ENCODE peak calls at places on chromosomes 6 and 20, in eight cellular contexts. One of them, this sample, is unnamed.

GRCh38 chr6:168417660-168418059 is 23.3 kb upstream of the SMOC2 start:
- DNase-seq in IMR-90: no peak
- DNase-seq in uterus: peak; percentile 56
- DNase-seq in heart right ventricle: peak; percentile 59
- DNase-seq in A549: no peak
- DNase-seq in brain microvascular endothelial cell: no peak
- DNase-seq in cardiac muscle cell: no peak
- DNase-seq in HCT116: no peak
- DNase-seq in this sample: no peak

GRCh38 chr20:31835977-31836852 is 9.2 kb downstream of the FOXS1 start:
- DNase-seq in heart right ventricle: peak; percentile 86
- DNase-seq in IMR-90: peak; percentile 92
- DNase-seq in brain microvascular endothelial cell: peak; percentile 93
- DNase-seq in cardiac muscle cell: no peak
- DNase-seq in HCT116: peak; percentile 51
- DNase-seq in uterus: peak; percentile 79
- DNase-seq in A549: peak; percentile 72
- DNase-seq in this sample: peak; percentile 90

GRCh38 chr6:20866940-20867630 is 332.8 kb downstream of the CDKAL1 start:
- DNase-seq in HCT116: no peak
- DNase-seq in uterus: no peak
- DNase-seq in brain microvascular endothelial cell: no peak
- DNase-seq in A549: peak; percentile 13
- DNase-seq in heart right ventricle: no peak
- DNase-seq in cardiac muscle cell: no peak
- DNase-seq in IMR-90: peak; percentile 68
- DNase-seq in this sample: no peak

GRCh38 chr20:610130-611046 is at the start of gene TCF15:
- DNase-seq in uterus: no peak
- DNase-seq in A549: no peak
- DNase-seq in heart right ventricle: peak; percentile 67
- DNase-seq in IMR-90: no peak
- DNase-seq in cardiac muscle cell: peak; percentile 86
- DNase-seq in HCT116: no peak
- DNase-seq in brain microvascular endothelial cell: peak; percentile 4
- DNase-seq in this sample: peak; percentile 73

GRCh38 chr6:167445568-167445967 is 120.7 kb downstream of the TTLL2 start:
- DNase-seq in brain microvascular endothelial cell: no peak
- DNase-seq in uterus: no peak
- DNase-seq in A549: no peak
- DNase-seq in heart right ventricle: no peak
- DNase-seq in HCT116: no peak
- DNase-seq in cardiac muscle cell: no peak
- DNase-seq in IMR-90: no peak
- DNase-seq in this sample: no peak

GRCh38 chr6:167832497-167833395 is 6.0 kb downstream of the AFDN start:
- DNase-seq in brain microvascular endothelial cell: no peak
- DNase-seq in IMR-90: peak; percentile 33
- DNase-seq in A549: no peak
- DNase-seq in HCT116: no peak
- DNase-seq in cardiac muscle cell: no peak
- DNase-seq in uterus: no peak
- DNase-seq in heart right ventricle: no peak
- DNase-seq in this sample: no peak

GRCh38 chr20:10524034-10524476 is 89.0 kb downstream of the SLX4IP start:
- DNase-seq in heart right ventricle: peak; percentile 58
- DNase-seq in IMR-90: peak; percentile 41
- DNase-seq in cardiac muscle cell: peak; percentile 8
- DNase-seq in brain microvascular endothelial cell: peak; percentile 38
- DNase-seq in A549: no peak
- DNase-seq in HCT116: no peak
- DNase-seq in uterus: peak; percentile 72
- DNase-seq in this sample: peak; percentile 70

GRCh38 chr6:86474081-86474480 is 463.2 kb upstream of the HTR1E start:
- DNase-seq in heart right ventricle: no peak
- DNase-seq in uterus: no peak
- DNase-seq in HCT116: no peak
- DNase-seq in A549: no peak
- DNase-seq in IMR-90: no peak
- DNase-seq in cardiac muscle cell: no peak
- DNase-seq in brain microvascular endothelial cell: no peak
- DNase-seq in this sample: no peak

GRCh38 chr6:170455335-170455979 is 97.7 kb downstream of the PSMB1 start:
- DNase-seq in A549: no peak
- DNase-seq in HCT116: no peak
- DNase-seq in brain microvascular endothelial cell: no peak
- DNase-seq in uterus: no peak
- DNase-seq in cardiac muscle cell: no peak
- DNase-seq in IMR-90: no peak
- DNase-seq in heart right ventricle: no peak
- DNase-seq in this sample: no peak

GRCh38 chr6:80789912-80790635 is 683.6 kb downstream of the BCKDHB start:
- DNase-seq in IMR-90: peak; percentile 35
- DNase-seq in heart right ventricle: no peak
- DNase-seq in HCT116: no peak
- DNase-seq in cardiac muscle cell: no peak
- DNase-seq in A549: no peak
- DNase-seq in uterus: no peak
- DNase-seq in brain microvascular endothelial cell: no peak
- DNase-seq in this sample: no peak

DNA sequence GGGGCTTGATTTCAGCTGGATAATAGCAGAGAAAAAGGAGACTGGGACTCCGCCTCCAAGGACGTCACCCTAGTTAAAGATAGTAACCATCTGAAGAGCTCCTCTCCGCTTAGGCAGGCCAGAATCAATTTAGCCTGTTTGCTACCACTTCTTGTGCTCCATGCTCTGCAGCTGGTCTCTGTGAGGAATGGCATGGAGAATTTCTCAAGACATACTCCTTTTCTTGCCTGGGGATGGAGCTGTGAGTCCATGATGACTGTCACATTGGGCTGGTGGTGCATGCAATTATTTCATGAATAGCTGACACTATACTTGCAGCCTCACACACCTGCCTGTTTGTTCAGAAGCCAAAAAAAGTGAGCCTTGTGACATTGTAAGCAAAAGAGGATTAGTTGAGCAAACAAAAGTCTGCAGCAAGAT is 61.4 kb downstream of the TXLNB start:
- DNase-seq in HCT116: no peak
- DNase-seq in uterus: no peak
- DNase-seq in heart right ventricle: no peak
- DNase-seq in IMR-90: peak; percentile 46
- DNase-seq in brain microvascular endothelial cell: peak; percentile 31
- DNase-seq in cardiac muscle cell: peak; percentile 55
- DNase-seq in A549: peak; percentile 10
- DNase-seq in this sample: no peak
- H3K4me3 ChIP-seq in HCT116: no peak overlapping the region
- H3K4me3 ChIP-seq in uterus: no peak overlapping the region
- H3K4me3 ChIP-seq in heart right ventricle: no peak overlapping the region
- H3K4me3 ChIP-seq in IMR-90: no peak overlapping the region
- H3K4me3 ChIP-seq in brain microvascular endothelial cell: no peak overlapping the region
- H3K4me3 ChIP-seq in cardiac muscle cell: no peak overlapping the region
- H3K4me3 ChIP-seq in A549: no peak overlapping the region
- H3K4me3 ChIP-seq in this sample: no peak overlapping the region

GRCh38 chr6:16697437-16698162 is 63.7 kb downstream of the ATXN1 start:
- DNase-seq in brain microvascular endothelial cell: no peak
- DNase-seq in uterus: no peak
- DNase-seq in IMR-90: no peak
- DNase-seq in HCT116: no peak
- DNase-seq in heart right ventricle: no peak
- DNase-seq in cardiac muscle cell: no peak
- DNase-seq in A549: no peak
- DNase-seq in this sample: no peak

GRCh38 chr6:16698163-16698533 is 63.1 kb downstream of the ATXN1 start:
- DNase-seq in HCT116: no peak
- DNase-seq in brain microvascular endothelial cell: no peak
- DNase-seq in cardiac muscle cell: no peak
- DNase-seq in IMR-90: no peak
- DNase-seq in heart right ventricle: no peak
- DNase-seq in A549: no peak
- DNase-seq in uterus: no peak
- DNase-seq in this sample: no peak

GRCh38 chr6:16700202-16700997 is 60.9 kb downstream of the ATXN1 start:
- DNase-seq in brain microvascular endothelial cell: no peak
- DNase-seq in IMR-90: no peak
- DNase-seq in heart right ventricle: no peak
- DNase-seq in cardiac muscle cell: peak; percentile 22
- DNase-seq in A549: no peak
- DNase-seq in HCT116: no peak
- DNase-seq in uterus: no peak
- DNase-seq in this sample: no peak

GRCh38 chr6:16694789-16695188 is 66.5 kb downstream of the ATXN1 start:
- DNase-seq in heart right ventricle: no peak
- DNase-seq in cardiac muscle cell: no peak
- DNase-seq in A549: no peak
- DNase-seq in HCT116: no peak
- DNase-seq in brain microvascular endothelial cell: no peak
- DNase-seq in IMR-90: no peak
- DNase-seq in uterus: no peak
- DNase-seq in this sample: no peak

DNA sequence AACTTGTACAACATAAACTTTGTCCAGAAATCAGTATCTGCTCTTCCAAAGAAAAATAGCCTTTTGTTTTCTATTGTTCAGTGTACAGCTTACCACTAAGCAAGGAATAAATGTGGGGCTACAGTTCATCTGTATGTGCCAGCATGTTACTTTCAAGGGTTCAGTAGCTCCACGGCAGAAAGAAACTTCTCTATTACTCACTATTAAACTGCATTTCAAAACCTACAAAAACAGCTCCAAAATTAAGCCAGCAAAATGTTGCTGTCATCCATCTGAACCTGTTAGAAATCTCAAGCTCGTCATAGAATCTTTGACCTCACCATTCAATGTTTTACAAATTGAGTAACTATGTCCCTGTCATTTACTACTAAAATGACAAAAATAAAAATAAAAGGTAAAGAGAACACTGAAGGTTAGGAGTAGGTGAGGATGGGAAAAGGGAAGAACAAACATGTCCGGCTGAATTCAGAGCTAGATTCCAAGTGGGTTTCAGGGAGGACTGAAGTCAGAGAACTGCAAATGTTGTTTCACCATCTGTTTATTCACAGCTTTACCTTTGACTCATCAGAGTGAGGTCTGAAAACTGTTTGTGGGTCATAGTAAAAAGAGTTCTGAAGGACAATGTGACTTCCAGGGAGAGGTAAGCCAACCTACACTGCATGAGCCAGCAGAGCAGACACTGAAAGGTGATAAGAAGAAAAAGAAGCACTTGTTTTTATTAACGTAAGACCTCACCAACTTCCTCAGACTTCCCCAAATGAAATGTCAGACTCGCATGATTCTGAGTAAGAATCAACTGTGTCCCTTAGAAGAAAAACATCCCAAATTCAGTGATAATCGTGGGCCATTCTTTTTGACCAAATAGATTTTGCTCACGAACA is 62.0 kb downstream of the ATXN1 start:
- DNase-seq in cardiac muscle cell: no peak
- DNase-seq in heart right ventricle: no peak
- DNase-seq in IMR-90: peak; percentile 62
- DNase-seq in brain microvascular endothelial cell: no peak
- DNase-seq in uterus: no peak
- DNase-seq in HCT116: no peak
- DNase-seq in A549: no peak
- DNase-seq in this sample: no peak
- H3K27ac ChIP-seq in cardiac muscle cell: no peak overlapping the region
- H3K27ac ChIP-seq in heart right ventricle: no peak overlapping the region
- H3K27ac ChIP-seq in IMR-90: no peak overlapping the region
- H3K27ac ChIP-seq in brain microvascular endothelial cell: peak overlapping the region; percentile 44
- H3K27ac ChIP-seq in uterus: peak overlapping the region; percentile 85
- H3K27ac ChIP-seq in HCT116: no peak overlapping the region
- H3K27ac ChIP-seq in A549: peak overlapping the region; percentile 76
- H3K27ac ChIP-seq in this sample: peak overlapping the region; percentile 48

GRCh38 chr6:108622601-108623335 is 62.1 kb downstream of the FOXO3 start:
- DNase-seq in IMR-90: peak; percentile 98
- DNase-seq in cardiac muscle cell: no peak
- DNase-seq in heart right ventricle: peak; percentile 41
- DNase-seq in A549: peak; percentile 10
- DNase-seq in uterus: peak; percentile 73
- DNase-seq in brain microvascular endothelial cell: peak; percentile 90
- DNase-seq in HCT116: no peak
- DNase-seq in this sample: peak; percentile 60

GRCh38 chr6:108623995-108624394 is 63.3 kb downstream of the FOXO3 start:
- DNase-seq in A549: no peak
- DNase-seq in heart right ventricle: no peak
- DNase-seq in uterus: no peak
- DNase-seq in IMR-90: no peak
- DNase-seq in HCT116: no peak
- DNase-seq in cardiac muscle cell: no peak
- DNase-seq in brain microvascular endothelial cell: no peak
- DNase-seq in this sample: no peak

GRCh38 chr6:108618623-108619152 is 58.0 kb downstream of the FOXO3 start:
- DNase-seq in cardiac muscle cell: no peak
- DNase-seq in HCT116: no peak
- DNase-seq in A549: no peak
- DNase-seq in IMR-90: no peak
- DNase-seq in uterus: no peak
- DNase-seq in heart right ventricle: no peak
- DNase-seq in brain microvascular endothelial cell: no peak
- DNase-seq in this sample: no peak

GRCh38 chr6:108619431-108620197 is 58.9 kb downstream of the FOXO3 start:
- DNase-seq in cardiac muscle cell: no peak
- DNase-seq in brain microvascular endothelial cell: no peak
- DNase-seq in heart right ventricle: no peak
- DNase-seq in uterus: no peak
- DNase-seq in A549: no peak
- DNase-seq in HCT116: no peak
- DNase-seq in IMR-90: peak; percentile 54
- DNase-seq in this sample: no peak

GRCh38 chr6:108621117-108621516 is 60.4 kb downstream of the FOXO3 start:
- DNase-seq in brain microvascular endothelial cell: peak; percentile 88
- DNase-seq in IMR-90: peak; percentile 90
- DNase-seq in cardiac muscle cell: no peak
- DNase-seq in A549: no peak
- DNase-seq in uterus: no peak
- DNase-seq in heart right ventricle: no peak
- DNase-seq in HCT116: peak; percentile 23
- DNase-seq in this sample: peak; percentile 76
- TF ChIP-seq CTCF in brain microvascular endothelial cell: peak; percentile 44
- TF ChIP-seq CTCF in IMR-90: peak; percentile 25
- TF ChIP-seq CTCF in cardiac muscle cell: no peak
- TF ChIP-seq CTCF in A549: no peak
- TF ChIP-seq CTCF in uterus: no peak
- TF ChIP-seq CTCF in heart right ventricle: no peak
- TF ChIP-seq CTCF in HCT116: no peak
- TF ChIP-seq CTCF in this sample: no peak

GRCh38 chr6:73516712-73517489 is 3.9 kb downstream of the EEF1A1 start:
- DNase-seq in HCT116: no peak
- DNase-seq in cardiac muscle cell: no peak
- DNase-seq in brain microvascular endothelial cell: no peak
- DNase-seq in uterus: no peak
- DNase-seq in heart right ventricle: no peak
- DNase-seq in A549: no peak
- DNase-seq in IMR-90: peak; percentile 14
- DNase-seq in this sample: no peak
- H3K4me3 ChIP-seq in HCT116: no peak overlapping the region
- H3K4me3 ChIP-seq in cardiac muscle cell: no peak overlapping the region
- H3K4me3 ChIP-seq in brain microvascular endothelial cell: peak overlapping the region; percentile 50
- H3K4me3 ChIP-seq in uterus: no peak overlapping the region
- H3K4me3 ChIP-seq in heart right ventricle: no peak overlapping the region
- H3K4me3 ChIP-seq in A549: peak overlapping the region; percentile 44
- H3K4me3 ChIP-seq in IMR-90: peak overlapping the region; percentile 31
- H3K4me3 ChIP-seq in this sample: no peak overlapping the region